ENCODE peak calls at places on chromosome 17, in six cellular contexts. One of them, this sample, is unnamed.

GRCh38 chr17:8839410-8839935 is 28.0 kb downstream of the PIK3R6 start:
- DNase-seq in GM12878: no peak
- DNase-seq in islet precursor cell: no peak
- DNase-seq in SJCRH30: no peak
- DNase-seq in stimulated activated CD4-positive, alpha-beta T cell treated with anti-CD3 and anti-CD28 coated beads, Interleukin-1b, Interleukin-23, amount 100 ng/mL, for 24 hours: no peak
- DNase-seq in H54: no peak
- DNase-seq in this sample: no peak

GRCh38 chr17:27207073-27207511 is 86.8 kb upstream of the WSB1 start:
- DNase-seq in GM12878: no peak
- DNase-seq in islet precursor cell: no peak
- DNase-seq in SJCRH30: no peak
- DNase-seq in stimulated activated CD4-positive, alpha-beta T cell treated with anti-CD3 and anti-CD28 coated beads, Interleukin-1b, Interleukin-23, amount 100 ng/mL, for 24 hours: no peak
- DNase-seq in H54: peak; percentile 42
- DNase-seq in this sample: no peak

GRCh38 chr17:60102632-60103047 is 23.9 kb upstream of the HEATR6 start:
- DNase-seq in GM12878: no peak
- DNase-seq in islet precursor cell: no peak
- DNase-seq in SJCRH30: no peak
- DNase-seq in stimulated activated CD4-positive, alpha-beta T cell treated with anti-CD3 and anti-CD28 coated beads, Interleukin-1b, Interleukin-23, amount 100 ng/mL, for 24 hours: no peak
- DNase-seq in H54: no peak
- DNase-seq in this sample: no peak

GRCh38 chr17:61260061-61260797 is 139.4 kb upstream of the TBX2 start:
- DNase-seq in GM12878: no peak
- DNase-seq in islet precursor cell: no peak
- DNase-seq in SJCRH30: no peak
- DNase-seq in stimulated activated CD4-positive, alpha-beta T cell treated with anti-CD3 and anti-CD28 coated beads, Interleukin-1b, Interleukin-23, amount 100 ng/mL, for 24 hours: no peak
- DNase-seq in H54: no peak
- DNase-seq in this sample: no peak

GRCh38 chr17:71055128-71055527 is 885.8 kb downstream of the KCNJ2 start:
- DNase-seq in GM12878: no peak
- DNase-seq in islet precursor cell: no peak
- DNase-seq in SJCRH30: no peak
- DNase-seq in stimulated activated CD4-positive, alpha-beta T cell treated with anti-CD3 and anti-CD28 coated beads, Interleukin-1b, Interleukin-23, amount 100 ng/mL, for 24 hours: no peak
- DNase-seq in H54: peak; percentile 7
- DNase-seq in this sample: no peak

GRCh38 chr17:59027750-59028149 is 78.9 kb downstream of the TRIM37 start:
- DNase-seq in GM12878: no peak
- DNase-seq in islet precursor cell: no peak
- DNase-seq in SJCRH30: no peak
- DNase-seq in stimulated activated CD4-positive, alpha-beta T cell treated with anti-CD3 and anti-CD28 coated beads, Interleukin-1b, Interleukin-23, amount 100 ng/mL, for 24 hours: no peak
- DNase-seq in H54: no peak
- DNase-seq in this sample: no peak

GRCh38 chr17:156946-157345 is 19.6 kb downstream of the SCGB1C2 start:
- DNase-seq in GM12878: no peak
- DNase-seq in islet precursor cell: no peak
- DNase-seq in SJCRH30: no peak
- DNase-seq in stimulated activated CD4-positive, alpha-beta T cell treated with anti-CD3 and anti-CD28 coated beads, Interleukin-1b, Interleukin-23, amount 100 ng/mL, for 24 hours: no peak
- DNase-seq in H54: no peak
- DNase-seq in this sample: no peak

GRCh38 chr17:36703860-36704266 is 102.5 kb downstream of the MRM1 start:
- DNase-seq in GM12878: no peak
- DNase-seq in islet precursor cell: peak; percentile 92
- DNase-seq in SJCRH30: peak; percentile 60
- DNase-seq in stimulated activated CD4-positive, alpha-beta T cell treated with anti-CD3 and anti-CD28 coated beads, Interleukin-1b, Interleukin-23, amount 100 ng/mL, for 24 hours: peak; percentile 38
- DNase-seq in H54: no peak
- DNase-seq in this sample: no peak

GRCh38 chr17:17633310-17633709 is 41.8 kb upstream of the PEMT start:
- DNase-seq in GM12878: no peak
- DNase-seq in islet precursor cell: no peak
- DNase-seq in SJCRH30: no peak
- DNase-seq in stimulated activated CD4-positive, alpha-beta T cell treated with anti-CD3 and anti-CD28 coated beads, Interleukin-1b, Interleukin-23, amount 100 ng/mL, for 24 hours: no peak
- DNase-seq in H54: no peak
- DNase-seq in this sample: no peak